ENCODE peak calls at places on chromosomes 13 and 19, in four cellular contexts. K is cardiac fibroblast, Z is foreskin fibroblast, C is AG04450. Y is an unnamed sample.

GRCh38 chr13:80529734-80530133 is 188.8 kb upstream of the SPRY2 start:
- DNase-seq in Z (peak; percentile 62), K (no peak), C (no peak), Y (no peak)

GRCh38 chr19:54266133-54266532 is 9.1 kb upstream of the LILRB5 start:
- DNase-seq in C (peak; percentile 36), Z (peak; percentile 76), K (peak; percentile 78), Y (peak; percentile 27)

GRCh38 chr19:10471909-10472308 is 31.2 kb downstream of the KEAP1 start:
- DNase-seq in Z (peak; percentile 31), K (peak; percentile 71), C (no peak), Y (no peak)

GRCh38 chr19:6274756-6275155 is 5.0 kb downstream of the MLLT1 start:
- DNase-seq in Z (peak; percentile 12), K (no peak), C (no peak), Y (no peak)

GRCh38 chr13:91722267-91722884 is 324.0 kb downstream of the GPC5 start:
- DNase-seq in K (peak; percentile 50), C (no peak), Z (peak; percentile 4), Y (no peak)

GRCh38 chr19:11142528-11143171 is 12.9 kb downstream of the SPC24 start:
- DNase-seq in K (peak; percentile 98), Z (peak; percentile 98), C (peak; percentile 92), Y (peak; percentile 82)

GRCh38 chr13:30033681-30034447 is 183.4 kb upstream of the UBL3 start:
- DNase-seq in K (peak; percentile 33), Z (peak; percentile 92), C (peak; percentile 82), Y (peak; percentile 90)

GRCh38 chr13:40438022-40438692 is 228.3 kb downstream of the FOXO1 start:
- DNase-seq in K (no peak), C (no peak), Z (no peak), Y (no peak)

GRCh38 chr19:36113895-36114762 is 546 bp downstream of the POLR2I start:
- DNase-seq in K (peak; percentile 48), C (no peak), Z (peak; percentile 69), Y (no peak)

GRCh38 chr19:3979289-3979673 is 6.0 kb downstream of the EEF2 start:
- DNase-seq in K (no peak), C (no peak), Z (no peak), Y (no peak)

GRCh38 chr19:38733493-38734175 is 10.6 kb downstream of the CAPN12 start:
- DNase-seq in Z (peak; percentile 59), C (no peak), K (peak; percentile 18), Y (no peak)

GRCh38 chr19:43639507-43640423 is at the start of gene CADM4:
- DNase-seq in Z (no peak), C (no peak), K (no peak), Y (no peak)

GRCh38 chr19:38721977-38722773 is 22.1 kb downstream of the CAPN12 start:
- DNase-seq in C (no peak), K (peak; percentile 60), Z (no peak), Y (no peak)

GRCh38 chr19:39246951-39247669 is 1.5 kb downstream of the IFNL4 start:
- DNase-seq in K (peak; percentile 7), C (no peak), Z (peak; percentile 34), Y (no peak)

DNA sequence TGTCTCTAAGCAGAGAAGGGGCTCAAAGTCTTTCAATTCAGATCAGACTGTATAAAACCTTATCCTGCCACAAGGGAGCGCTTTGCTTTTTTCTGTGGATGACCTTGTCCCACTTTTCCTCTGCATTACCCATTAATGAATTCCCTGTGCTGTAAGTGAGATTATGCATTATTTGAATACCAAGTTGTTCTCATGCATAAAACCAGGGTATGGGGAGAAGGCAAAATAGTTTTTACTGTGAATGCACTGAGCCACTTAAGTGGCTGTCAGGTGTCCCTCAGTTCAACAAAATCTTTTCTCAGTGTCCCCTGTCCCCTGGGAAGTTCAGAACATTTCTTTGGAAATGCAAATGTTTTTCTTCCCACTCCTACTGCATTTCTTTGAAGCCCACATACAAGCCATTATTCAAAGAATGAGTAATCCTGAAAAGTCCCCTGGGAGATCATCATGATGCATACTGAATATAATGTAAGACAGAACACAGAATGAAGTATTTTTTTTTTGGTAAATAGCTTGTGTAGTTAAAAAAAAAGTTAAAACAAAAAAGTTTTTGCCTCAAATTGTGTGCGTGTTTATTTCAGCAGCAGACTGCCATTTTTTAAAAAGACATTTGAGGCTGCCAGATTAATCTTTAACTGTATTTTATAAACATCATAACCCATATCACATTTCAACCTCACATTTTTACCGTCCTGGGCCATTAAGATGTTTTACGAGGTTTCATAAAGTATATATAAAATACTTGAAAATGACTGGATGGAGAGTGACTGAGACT is 506.7 kb upstream of the PCDH9 start:
- DNase-seq in K (peak; percentile 42), C (peak; percentile 37), Z (peak; percentile 59), Y (no peak)
- TF ChIP-seq CTCF in K (no peak), C (peak; percentile 60), Z (no peak), Y (no peak)

GRCh38 chr19:18589380-18590272 is 1.0 kb downstream of the REX1BD start:
- DNase-seq in C (no peak), K (peak; percentile 66), Z (peak; percentile 83), Y (peak; percentile 46)
- TF ChIP-seq CTCF in C (peak; percentile 12), K (no peak), Z (no peak), Y (no peak)

DNA sequence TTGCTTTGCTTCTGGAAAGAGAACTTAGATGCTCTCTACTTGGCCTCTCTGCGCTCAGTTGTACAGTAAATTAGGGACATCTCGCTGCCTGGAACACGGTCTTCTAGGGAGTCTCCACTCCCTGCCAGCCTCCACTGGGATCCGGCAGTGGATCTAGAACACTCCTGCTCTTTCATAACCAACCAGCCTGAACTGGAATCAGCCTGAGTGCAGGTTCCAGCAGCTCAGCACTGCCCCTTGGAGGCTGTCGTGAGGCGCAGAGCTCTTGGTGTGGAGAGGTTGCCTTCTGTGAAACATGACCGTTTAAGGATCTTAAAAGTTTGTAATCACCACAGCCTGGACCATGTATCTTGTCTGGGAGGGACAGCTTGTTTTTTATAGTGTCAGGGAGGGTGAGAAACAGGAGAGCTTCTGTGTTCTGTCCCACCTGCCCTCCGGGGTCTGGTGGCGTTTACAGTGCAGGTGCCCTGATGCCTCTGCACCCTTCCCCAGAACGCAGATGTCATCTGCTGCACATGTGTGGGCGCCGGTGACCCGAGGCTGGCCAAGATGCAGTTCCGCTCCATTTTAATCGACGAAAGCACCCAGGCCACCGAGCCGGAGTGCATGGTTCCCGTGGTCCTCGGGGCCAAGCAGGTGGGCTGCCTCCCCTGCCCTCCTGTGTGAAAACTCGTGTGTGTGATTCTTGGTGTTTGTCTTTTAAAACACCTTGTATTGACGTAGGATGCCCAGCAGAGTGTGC is 24.8 kb downstream of the UPF1 start:
- DNase-seq in K (peak; percentile 56), Z (peak; percentile 70), C (no peak), Y (no peak)
- TF ChIP-seq CTCF in K (peak; percentile 30), Z (peak; percentile 61), C (peak; percentile 50), Y (peak; percentile 55)

DNA sequence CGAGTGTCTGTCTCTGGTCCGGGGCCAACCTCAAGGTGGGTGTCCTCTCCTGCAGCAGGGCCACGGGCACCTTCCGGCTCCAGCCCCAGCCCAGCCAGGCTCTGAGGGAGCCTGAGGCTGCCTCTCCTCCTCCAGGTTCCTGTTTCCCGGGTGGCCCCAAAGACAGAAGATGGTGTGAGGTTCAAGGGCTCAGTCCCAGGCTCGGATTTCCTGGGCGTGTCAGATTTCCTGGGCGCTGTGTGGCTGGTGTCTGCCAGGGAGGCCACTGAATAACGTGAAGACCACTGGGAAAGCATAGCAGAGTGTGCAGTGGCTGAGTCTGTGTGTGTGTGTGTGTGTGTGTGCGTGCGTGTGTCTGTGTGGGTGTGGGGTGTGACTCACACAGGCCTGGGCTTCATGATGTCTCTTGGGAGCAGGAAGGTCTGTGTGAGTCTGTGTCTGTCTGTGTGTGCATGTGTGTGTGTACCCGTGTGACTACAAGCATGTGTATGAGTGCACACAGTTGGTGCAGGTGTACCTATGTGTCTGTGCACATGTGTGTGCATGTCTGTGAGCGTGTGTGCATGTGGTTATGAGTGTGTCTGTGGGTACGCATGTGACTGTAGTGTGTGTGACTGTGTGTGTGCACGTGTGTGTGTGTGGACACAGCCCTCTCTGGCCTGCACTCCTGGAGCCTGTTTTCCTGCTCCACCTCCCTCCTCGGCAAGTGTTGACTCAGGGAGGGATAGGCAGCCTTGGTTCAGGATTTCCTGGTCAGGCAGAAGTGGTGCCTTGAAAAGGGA is 28.3 kb downstream of the CEBPA start:
- DNase-seq in Z (peak; percentile 80), K (peak; percentile 90), C (peak; percentile 34), Y (peak; percentile 78)
- TF ChIP-seq CTCF in Z (no peak), K (no peak), C (no peak), Y (no peak)

DNA sequence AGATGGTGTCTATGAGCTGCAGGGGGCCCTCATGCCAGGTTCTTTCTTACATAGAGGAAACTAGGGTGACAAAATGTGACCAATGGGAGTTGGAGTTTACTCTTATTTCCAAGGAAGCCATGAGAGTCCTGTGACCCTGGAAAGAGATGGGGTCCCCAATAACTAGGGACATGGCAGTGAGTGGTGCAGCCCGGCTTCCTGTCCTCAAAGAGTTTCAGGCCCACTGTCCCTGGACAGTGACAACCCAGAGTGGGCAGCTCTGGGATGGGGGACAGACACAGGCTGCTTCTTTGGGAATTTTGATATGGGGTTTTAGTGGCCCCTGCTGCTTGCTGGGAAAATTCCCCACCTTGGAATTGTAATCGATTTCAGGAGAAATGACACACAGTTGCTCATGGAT is 8.4 kb upstream of the IGFL1 start:
- DNase-seq in C (no peak), K (no peak), Z (no peak), Y (no peak)
- TF ChIP-seq CTCF in C (no peak), K (no peak), Z (no peak), Y (no peak)

DNA sequence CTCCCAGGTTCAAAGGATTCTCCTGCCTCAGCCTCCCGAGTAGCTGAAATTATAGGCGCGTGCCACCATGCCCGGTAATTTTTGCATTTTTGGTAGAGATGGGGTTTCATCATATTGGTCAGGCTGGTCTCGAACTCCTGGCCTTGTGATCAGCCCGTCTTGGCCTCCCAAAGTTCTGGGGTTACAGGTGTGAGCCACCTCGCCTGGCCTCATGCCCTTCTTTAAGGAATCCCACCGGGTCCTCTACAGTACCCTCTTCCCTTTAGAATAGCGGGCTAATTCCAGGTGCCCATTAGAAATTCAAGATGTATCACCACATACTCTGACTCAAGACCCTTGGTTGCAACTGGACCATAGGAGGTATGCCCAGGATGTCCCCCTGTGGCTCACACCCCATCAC is 74.2 kb upstream of the ZNF536 start:
- DNase-seq in K (no peak), Z (no peak), C (no peak), Y (no peak)
- TF ChIP-seq CTCF in K (no peak), Z (no peak), C (no peak), Y (no peak)

Y was measured in HFF-Myc.